ENCODE peak calls at places on chromosomes 2 and 18, in nine cellular contexts. J is AG04450, D is adrenal gland, O is caudate nucleus, F is substantia nigra, Q is HCT116, L is heart left ventricle, N is OCI-LY7, C is fibroblast of lung. K is an unnamed sample.

GRCh38 chr2:42324244-42324643 is 36.8 kb downstream of the COX7A2L start:
- DNase-seq in J (no peak), D (no peak), O (no peak), F (no peak), Q (no peak), L (no peak), N (no peak), C (no peak), K (no peak)

GRCh38 chr2:26911911-26912861 is 58.3 kb upstream of the MAPRE3 start:
- DNase-seq in J (no peak), D (no peak), O (peak; percentile 42), F (no peak), Q (no peak), L (no peak), N (no peak), C (no peak), K (no peak)

GRCh38 chr2:224395646-224396390 is 6.1 kb downstream of the FAM124B start:
- DNase-seq in J (no peak), D (no peak), O (no peak), F (no peak), Q (no peak), L (no peak), N (no peak), C (no peak), K (no peak)

GRCh38 chr2:168241208-168241607 is 6.2 kb downstream of the STK39 start:
- DNase-seq in J (no peak), D (no peak), O (no peak), F (no peak), Q (no peak), L (no peak), N (no peak), C (no peak), K (no peak)

GRCh38 chr18:63646916-63647315 is 2.9 kb upstream of the SERPINB4 start:
- DNase-seq in J (no peak), D (no peak), O (no peak), F (no peak), Q (no peak), L (no peak), N (no peak), C (no peak), K (no peak)

GRCh38 chr2:26523750-26524149 is 45.8 kb upstream of the OTOF start:
- DNase-seq in J (no peak), D (no peak), O (no peak), F (no peak), Q (no peak), L (no peak), N (no peak), C (no peak), K (no peak)

GRCh38 chr18:79975043-79975442 is 10.6 kb downstream of the HSBP1L1 start:
- DNase-seq in J (no peak), D (no peak), O (no peak), F (no peak), Q (no peak), L (no peak), N (no peak), C (no peak), K (no peak)

GRCh38 chr2:11822746-11823411 is 76.4 kb downstream of the LPIN1 start:
- DNase-seq in J (no peak), D (no peak), O (no peak), F (no peak), Q (no peak), L (no peak), N (no peak), C (no peak), K (no peak)

GRCh38 chr18:48951448-48952286 is 902 bp upstream of the SMAD7 start:
- DNase-seq in J (no peak), D (peak; percentile 93), O (peak; percentile 85), F (peak; percentile 66), Q (no peak), L (peak; percentile 94), N (peak; percentile 84), C (peak; percentile 91), K (no peak)

GRCh38 chr18:23722646-23723045 is 33.4 kb downstream of the LAMA3 start:
- DNase-seq in J (no peak), D (no peak), O (no peak), F (no peak), Q (no peak), L (no peak), N (no peak), C (no peak), K (no peak)

GRCh38 chr18:23718731-23719130 is 29.5 kb downstream of the LAMA3 start:
- DNase-seq in J (no peak), D (no peak), O (no peak), F (no peak), Q (no peak), L (no peak), N (no peak), C (no peak), K (no peak)

GRCh38 chr18:23723121-23723520 is 33.9 kb downstream of the LAMA3 start:
- DNase-seq in J (no peak), D (no peak), O (no peak), F (no peak), Q (no peak), L (no peak), N (no peak), C (no peak), K (no peak)

GRCh38 chr18:23719634-23720201 is 30.5 kb downstream of the LAMA3 start:
- DNase-seq in J (peak; percentile 88), D (peak; percentile 46), O (no peak), F (no peak), Q (peak; percentile 87), L (no peak), N (no peak), C (peak; percentile 95), K (peak; percentile 73)

GRCh38 chr18:23721711-23722479 is 32.6 kb downstream of the LAMA3 start:
- DNase-seq in J (peak; percentile 15), D (no peak), O (no peak), F (no peak), Q (no peak), L (no peak), N (no peak), C (no peak), K (peak; percentile 24)
- H3K27ac ChIP-seq in J (peak overlapping the region; percentile 25), D (no peak overlapping the region), O (no peak overlapping the region), F (no peak overlapping the region), Q (no peak overlapping the region), L (no peak overlapping the region), N (no peak overlapping the region), C (no peak overlapping the region), K (no peak overlapping the region)

DNA sequence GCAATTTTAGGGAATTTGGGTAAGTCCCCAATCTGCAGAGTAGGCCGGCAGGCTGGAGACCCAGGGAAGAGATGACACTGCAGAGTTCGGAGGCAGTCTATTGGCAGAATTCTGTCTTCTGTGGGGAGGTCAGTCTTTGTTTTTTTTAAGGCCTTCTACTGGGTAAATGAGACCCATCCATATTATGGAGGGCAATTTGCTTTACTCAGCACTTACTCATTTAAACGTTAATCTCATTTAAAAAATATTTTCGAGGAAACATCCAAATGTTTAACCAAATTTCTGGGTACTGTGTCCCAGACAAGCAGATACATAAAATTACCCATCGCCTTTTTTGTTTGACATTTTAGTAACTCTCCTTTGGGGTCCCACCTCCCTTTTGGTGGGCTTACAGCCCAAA is 139.5 kb downstream of the IRS1 start:
- DNase-seq in J (no peak), D (no peak), O (no peak), F (no peak), Q (no peak), L (no peak), N (no peak), C (no peak), K (no peak)
- H3K27ac ChIP-seq in J (peak overlapping the region; percentile 41), D (peak overlapping the region; percentile 67), O (no peak overlapping the region), F (no peak overlapping the region), Q (peak overlapping the region; percentile 98), L (peak overlapping the region; percentile 44), N (no peak overlapping the region), C (peak overlapping the region; percentile 13), K (peak overlapping the region; percentile 83)

DNA sequence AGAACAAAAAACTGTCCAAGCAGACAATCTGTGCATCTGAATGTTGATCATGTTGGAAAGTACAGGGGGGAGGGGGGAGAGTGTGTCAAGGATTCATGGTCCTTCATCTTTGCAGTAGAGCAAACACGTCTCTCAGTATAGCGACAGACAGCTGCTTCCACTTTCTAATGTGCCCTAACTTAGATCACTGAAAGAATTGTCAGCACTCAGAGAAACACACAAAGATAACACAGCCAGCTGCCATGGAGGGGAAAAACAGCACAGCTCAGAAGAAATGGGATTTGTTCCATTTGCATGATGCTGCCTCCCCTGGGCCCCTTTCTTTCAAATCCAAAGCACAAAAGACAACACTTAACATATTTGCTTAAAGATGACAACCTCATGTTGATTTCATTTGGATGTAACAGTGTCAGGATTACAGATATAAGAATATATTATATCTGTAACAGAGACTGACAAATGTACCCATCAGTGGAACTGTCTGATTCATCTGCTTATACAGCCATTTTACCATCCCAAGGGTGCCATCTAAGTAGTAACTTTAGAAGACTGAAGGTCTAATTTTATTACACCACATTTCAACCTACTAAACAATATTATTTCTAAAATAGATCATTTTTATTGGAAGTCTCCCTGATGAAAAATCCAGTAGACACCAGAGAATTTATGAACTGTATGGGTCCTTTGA is 17.7 kb downstream of the FIGN start:
- DNase-seq in J (no peak), D (no peak), O (no peak), F (no peak), Q (no peak), L (no peak), N (no peak), C (no peak), K (no peak)
- H3K27ac ChIP-seq in J (no peak overlapping the region), D (no peak overlapping the region), O (peak overlapping the region; percentile 69), F (peak overlapping the region; percentile 77), Q (no peak overlapping the region), L (no peak overlapping the region), N (no peak overlapping the region), C (no peak overlapping the region), K (no peak overlapping the region)

GRCh38 chr2:44297431-44297830 is 22.2 kb downstream of the SLC3A1 start:
- DNase-seq in J (no peak), D (no peak), O (no peak), F (no peak), Q (no peak), L (no peak), N (no peak), C (no peak), K (no peak)

GRCh38 chr2:44301111-44301510 is 25.8 kb downstream of the SLC3A1 start:
- DNase-seq in J (no peak), D (no peak), O (no peak), F (no peak), Q (no peak), L (no peak), N (no peak), C (no peak), K (no peak)

GRCh38 chr2:44295636-44296359 is 20.5 kb downstream of the SLC3A1 start:
- DNase-seq in J (no peak), D (no peak), O (no peak), F (no peak), Q (no peak), L (no peak), N (peak; percentile 25), C (no peak), K (no peak)

GRCh38 chr2:44295113-44295512 is 19.8 kb downstream of the SLC3A1 start:
- DNase-seq in J (no peak), D (no peak), O (no peak), F (no peak), Q (no peak), L (no peak), N (no peak), C (no peak), K (no peak)

DNA sequence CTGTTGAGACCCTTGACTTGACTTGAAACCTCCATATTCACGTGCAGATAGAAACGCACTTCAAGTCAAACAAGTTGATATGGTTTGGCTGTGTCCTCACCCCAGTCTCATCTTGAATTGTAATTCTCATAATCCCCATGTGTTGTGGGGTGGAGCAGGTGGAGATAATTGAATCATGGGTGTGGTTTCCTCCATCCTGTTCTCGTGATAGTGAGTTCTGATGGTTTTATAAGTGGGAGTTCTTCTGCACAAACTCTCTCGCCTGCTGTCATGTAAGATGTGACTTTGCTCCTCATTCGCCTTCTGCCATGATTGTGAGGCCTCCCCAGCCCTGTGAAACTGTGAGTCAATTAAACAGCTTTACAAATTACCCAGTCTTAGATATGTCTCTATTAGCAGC is 21.4 kb downstream of the SLC3A1 start:
- DNase-seq in J (no peak), D (no peak), O (no peak), F (no peak), Q (no peak), L (no peak), N (no peak), C (no peak), K (no peak)
- H3K27ac ChIP-seq in J (no peak overlapping the region), D (no peak overlapping the region), O (no peak overlapping the region), F (no peak overlapping the region), Q (no peak overlapping the region), L (no peak overlapping the region), N (no peak overlapping the region), C (no peak overlapping the region), K (no peak overlapping the region)